ENCODE peak calls at places on chromosome 13, in six cellular contexts. One of them, this sample, is unnamed.

GRCh38 chr13:32659736-32660135 is 73.5 kb downstream of the PDS5B start:
- DNase-seq in IMR-90: peak; percentile 25
- DNase-seq in heart right ventricle: no peak
- DNase-seq in CD8-positive, alpha-beta memory T cell: no peak
- DNase-seq in epithelial cell of prostate: no peak
- DNase-seq in right lobe of liver: no peak
- DNase-seq in this sample: no peak

GRCh38 chr13:110089100-110089499 is 217.9 kb downstream of the COL4A1 start:
- DNase-seq in right lobe of liver: no peak
- DNase-seq in heart right ventricle: no peak
- DNase-seq in IMR-90: no peak
- DNase-seq in epithelial cell of prostate: no peak
- DNase-seq in CD8-positive, alpha-beta memory T cell: no peak
- DNase-seq in this sample: no peak

GRCh38 chr13:104534847-104535246 is 1468.6 kb upstream of the SLC10A2 start:
- DNase-seq in heart right ventricle: no peak
- DNase-seq in right lobe of liver: no peak
- DNase-seq in CD8-positive, alpha-beta memory T cell: no peak
- DNase-seq in IMR-90: no peak
- DNase-seq in epithelial cell of prostate: no peak
- DNase-seq in this sample: no peak

GRCh38 chr13:96994030-96994848 is at the start of gene OXGR1:
- DNase-seq in heart right ventricle: no peak
- DNase-seq in IMR-90: no peak
- DNase-seq in right lobe of liver: peak; percentile 20
- DNase-seq in epithelial cell of prostate: no peak
- DNase-seq in CD8-positive, alpha-beta memory T cell: no peak
- DNase-seq in this sample: peak; percentile 20

GRCh38 chr13:73090812-73091187 is 32.0 kb downstream of the KLF5 start:
- DNase-seq in heart right ventricle: no peak
- DNase-seq in CD8-positive, alpha-beta memory T cell: no peak
- DNase-seq in IMR-90: no peak
- DNase-seq in right lobe of liver: no peak
- DNase-seq in epithelial cell of prostate: no peak
- DNase-seq in this sample: no peak

GRCh38 chr13:108069521-108070210 is 145.7 kb downstream of the LIG4 start:
- DNase-seq in heart right ventricle: no peak
- DNase-seq in epithelial cell of prostate: no peak
- DNase-seq in right lobe of liver: no peak
- DNase-seq in IMR-90: no peak
- DNase-seq in CD8-positive, alpha-beta memory T cell: peak; percentile 4
- DNase-seq in this sample: no peak

GRCh38 chr13:113049521-113049941 is 56.1 kb upstream of the F7 start:
- DNase-seq in heart right ventricle: no peak
- DNase-seq in IMR-90: no peak
- DNase-seq in CD8-positive, alpha-beta memory T cell: no peak
- DNase-seq in right lobe of liver: peak; percentile 16
- DNase-seq in epithelial cell of prostate: no peak
- DNase-seq in this sample: no peak

GRCh38 chr13:106104281-106104901 is 431.1 kb downstream of the EFNB2 start:
- DNase-seq in epithelial cell of prostate: peak; percentile 59
- DNase-seq in IMR-90: peak; percentile 91
- DNase-seq in CD8-positive, alpha-beta memory T cell: no peak
- DNase-seq in right lobe of liver: no peak
- DNase-seq in heart right ventricle: no peak
- DNase-seq in this sample: no peak

GRCh38 chr13:113650275-113650674 is 7.7 kb downstream of the ATP4B start:
- DNase-seq in epithelial cell of prostate: no peak
- DNase-seq in heart right ventricle: no peak
- DNase-seq in IMR-90: no peak
- DNase-seq in right lobe of liver: no peak
- DNase-seq in CD8-positive, alpha-beta memory T cell: no peak
- DNase-seq in this sample: no peak

GRCh38 chr13:47148543-47148942 is 251.7 kb upstream of the HTR2A start:
- DNase-seq in CD8-positive, alpha-beta memory T cell: no peak
- DNase-seq in right lobe of liver: no peak
- DNase-seq in heart right ventricle: no peak
- DNase-seq in epithelial cell of prostate: no peak
- DNase-seq in IMR-90: no peak
- DNase-seq in this sample: no peak
- H3K27ac ChIP-seq in CD8-positive, alpha-beta memory T cell: no peak overlapping the region
- H3K27ac ChIP-seq in right lobe of liver: no peak overlapping the region
- H3K27ac ChIP-seq in heart right ventricle: no peak overlapping the region
- H3K27ac ChIP-seq in epithelial cell of prostate: no peak overlapping the region
- H3K27ac ChIP-seq in IMR-90: no peak overlapping the region
- H3K27ac ChIP-seq in this sample: no peak overlapping the region

GRCh38 chr13:98922306-98922705 is 55.6 kb downstream of the DOCK9 start:
- DNase-seq in CD8-positive, alpha-beta memory T cell: no peak
- DNase-seq in IMR-90: no peak
- DNase-seq in epithelial cell of prostate: no peak
- DNase-seq in right lobe of liver: no peak
- DNase-seq in heart right ventricle: no peak
- DNase-seq in this sample: no peak
- H3K27ac ChIP-seq in CD8-positive, alpha-beta memory T cell: no peak overlapping the region
- H3K27ac ChIP-seq in IMR-90: no peak overlapping the region
- H3K27ac ChIP-seq in epithelial cell of prostate: no peak overlapping the region
- H3K27ac ChIP-seq in right lobe of liver: no peak overlapping the region
- H3K27ac ChIP-seq in heart right ventricle: peak overlapping the region; percentile 37
- H3K27ac ChIP-seq in this sample: peak overlapping the region; percentile 94

GRCh38 chr13:79745141-79745540 is 264.2 kb downstream of the NDFIP2 start:
- DNase-seq in heart right ventricle: no peak
- DNase-seq in CD8-positive, alpha-beta memory T cell: no peak
- DNase-seq in right lobe of liver: no peak
- DNase-seq in epithelial cell of prostate: no peak
- DNase-seq in IMR-90: no peak
- DNase-seq in this sample: no peak

GRCh38 chr13:79749985-79750551 is 269.1 kb downstream of the NDFIP2 start:
- DNase-seq in heart right ventricle: peak; percentile 53
- DNase-seq in right lobe of liver: no peak
- DNase-seq in IMR-90: peak; percentile 97
- DNase-seq in CD8-positive, alpha-beta memory T cell: no peak
- DNase-seq in epithelial cell of prostate: no peak
- DNase-seq in this sample: no peak

DNA sequence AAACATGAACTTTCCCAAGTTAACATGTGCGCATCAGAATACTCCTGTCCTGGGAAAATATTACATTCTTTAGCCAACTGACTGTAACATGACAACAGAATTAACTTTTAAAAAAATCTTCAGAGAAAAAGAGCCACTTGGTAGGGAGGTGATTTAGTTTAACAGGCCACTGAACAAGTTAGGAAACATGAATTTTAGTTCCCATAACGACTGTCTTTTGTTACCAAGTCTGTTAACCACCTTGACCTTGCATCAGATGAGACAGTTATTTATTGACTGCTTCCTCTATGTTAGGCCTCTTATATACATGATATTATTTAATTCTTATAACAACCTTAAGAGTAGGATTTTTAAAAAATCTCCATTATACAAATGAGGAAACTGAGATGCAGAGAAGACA is 268.6 kb downstream of the NDFIP2 start:
- DNase-seq in IMR-90: no peak
- DNase-seq in right lobe of liver: no peak
- DNase-seq in epithelial cell of prostate: no peak
- DNase-seq in CD8-positive, alpha-beta memory T cell: no peak
- DNase-seq in heart right ventricle: no peak
- DNase-seq in this sample: no peak
- H3K27ac ChIP-seq in IMR-90: peak overlapping the region; percentile 66
- H3K27ac ChIP-seq in right lobe of liver: no peak overlapping the region
- H3K27ac ChIP-seq in epithelial cell of prostate: no peak overlapping the region
- H3K27ac ChIP-seq in CD8-positive, alpha-beta memory T cell: no peak overlapping the region
- H3K27ac ChIP-seq in heart right ventricle: no peak overlapping the region
- H3K27ac ChIP-seq in this sample: no peak overlapping the region

GRCh38 chr13:30668305-30668704 is 50.6 kb downstream of the USPL1 start:
- DNase-seq in CD8-positive, alpha-beta memory T cell: no peak
- DNase-seq in right lobe of liver: no peak
- DNase-seq in epithelial cell of prostate: no peak
- DNase-seq in heart right ventricle: no peak
- DNase-seq in IMR-90: no peak
- DNase-seq in this sample: no peak

GRCh38 chr13:30676672-30677071 is 58.7 kb upstream of the ALOX5AP start:
- DNase-seq in right lobe of liver: no peak
- DNase-seq in epithelial cell of prostate: no peak
- DNase-seq in IMR-90: peak; percentile 47
- DNase-seq in CD8-positive, alpha-beta memory T cell: no peak
- DNase-seq in heart right ventricle: no peak
- DNase-seq in this sample: no peak

GRCh38 chr13:30671271-30671815 is 53.6 kb downstream of the USPL1 start:
- DNase-seq in CD8-positive, alpha-beta memory T cell: no peak
- DNase-seq in heart right ventricle: no peak
- DNase-seq in IMR-90: no peak
- DNase-seq in right lobe of liver: no peak
- DNase-seq in epithelial cell of prostate: no peak
- DNase-seq in this sample: no peak

GRCh38 chr13:30679483-30680330 is 55.6 kb upstream of the ALOX5AP start:
- DNase-seq in right lobe of liver: peak; percentile 19
- DNase-seq in heart right ventricle: no peak
- DNase-seq in CD8-positive, alpha-beta memory T cell: peak; percentile 40
- DNase-seq in IMR-90: peak; percentile 41
- DNase-seq in epithelial cell of prostate: no peak
- DNase-seq in this sample: no peak

GRCh38 chr13:30673669-30674521 is 56.2 kb downstream of the USPL1 start:
- DNase-seq in epithelial cell of prostate: peak; percentile 36
- DNase-seq in CD8-positive, alpha-beta memory T cell: peak; percentile 85
- DNase-seq in right lobe of liver: peak; percentile 91
- DNase-seq in heart right ventricle: peak; percentile 86
- DNase-seq in IMR-90: peak; percentile 89
- DNase-seq in this sample: peak; percentile 43
- H3K27ac ChIP-seq in epithelial cell of prostate: peak overlapping the region; percentile 29
- H3K27ac ChIP-seq in CD8-positive, alpha-beta memory T cell: peak overlapping the region; percentile 52
- H3K27ac ChIP-seq in right lobe of liver: peak overlapping the region; percentile 68
- H3K27ac ChIP-seq in heart right ventricle: peak overlapping the region; percentile 78
- H3K27ac ChIP-seq in IMR-90: peak overlapping the region; percentile 42
- H3K27ac ChIP-seq in this sample: peak overlapping the region; percentile 73

This sample was measured in substantia nigra.